ENCODE peak calls at places on chromosome 17, in eight cellular contexts. B is tibial nerve; H is CD4-positive, CD25-positive, alpha-beta regulatory T cell; A is SJCRH30; L is keratinocyte; K is adrenal gland; D is iPS DF 6.9; V is neuronal stem cell. I is an unnamed sample.

GRCh38 chr17:48552453-48553189 is 7.7 kb upstream of the HOXB2 start:
- DNase-seq in D (no peak), K (no peak), L (no peak), V (no peak), A (no peak), B (no peak), H (no peak), I (no peak)

GRCh38 chr17:17921192-17922082 is 50.8 kb downstream of the TOM1L2 start:
- DNase-seq in A (peak; percentile 95), H (no peak), D (no peak), V (peak; percentile 86), L (peak; percentile 83), K (peak; percentile 71), B (no peak), I (no peak)

GRCh38 chr17:45022655-45023339 is 28.6 kb downstream of the DCAKD start:
- DNase-seq in A (no peak), H (no peak), B (no peak), L (no peak), D (no peak), K (peak; percentile 78), V (no peak), I (no peak)

GRCh38 chr17:6506679-6507231 is 49.6 kb downstream of the PITPNM3 start:
- DNase-seq in L (peak; percentile 69), A (peak; percentile 16), B (no peak), D (no peak), H (no peak), V (no peak), K (no peak), I (peak; percentile 76)

GRCh38 chr17:7834554-7834890 is 505 bp downstream of the KDM6B start:
- DNase-seq in A (no peak), D (no peak), H (no peak), L (no peak), K (peak; percentile 84), V (peak; percentile 47), B (peak; percentile 63), I (peak; percentile 91)

GRCh38 chr17:54117452-54117851 is 294.7 kb downstream of the KIF2B start:
- DNase-seq in V (no peak), L (no peak), A (peak; percentile 19), B (no peak), D (no peak), K (no peak), H (no peak), I (no peak)

GRCh38 chr17:19368119-19368660 is 5.7 kb upstream of the B9D1 start:
- DNase-seq in B (no peak), K (no peak), V (no peak), A (no peak), L (no peak), D (no peak), H (no peak), I (no peak)

GRCh38 chr17:31608659-31609254 is 217.3 kb downstream of the RAB11FIP4 start:
- DNase-seq in K (no peak), L (no peak), H (no peak), A (no peak), V (no peak), B (no peak), D (no peak), I (no peak)

GRCh38 chr17:18315498-18316360 is 636 bp downstream of the SMCR8 start:
- DNase-seq in V (no peak), K (no peak), L (no peak), D (no peak), H (no peak), B (no peak), A (no peak), I (no peak)

GRCh38 chr17:15981208-15981607 is 18.3 kb downstream of the ZSWIM7 start:
- DNase-seq in H (no peak), V (no peak), A (no peak), B (no peak), D (no peak), L (no peak), K (no peak), I (no peak)

GRCh38 chr17:17685775-17686291 is 4.6 kb downstream of the RAI1 start:
- DNase-seq in A (no peak), K (peak; percentile 88), B (no peak), H (no peak), D (no peak), V (no peak), L (peak; percentile 71), I (peak; percentile 83)

GRCh38 chr17:57393368-57393767 is 137.0 kb downstream of the MSI2 start:
- DNase-seq in D (no peak), H (no peak), A (no peak), K (no peak), L (no peak), V (no peak), B (no peak), I (no peak)

DNA sequence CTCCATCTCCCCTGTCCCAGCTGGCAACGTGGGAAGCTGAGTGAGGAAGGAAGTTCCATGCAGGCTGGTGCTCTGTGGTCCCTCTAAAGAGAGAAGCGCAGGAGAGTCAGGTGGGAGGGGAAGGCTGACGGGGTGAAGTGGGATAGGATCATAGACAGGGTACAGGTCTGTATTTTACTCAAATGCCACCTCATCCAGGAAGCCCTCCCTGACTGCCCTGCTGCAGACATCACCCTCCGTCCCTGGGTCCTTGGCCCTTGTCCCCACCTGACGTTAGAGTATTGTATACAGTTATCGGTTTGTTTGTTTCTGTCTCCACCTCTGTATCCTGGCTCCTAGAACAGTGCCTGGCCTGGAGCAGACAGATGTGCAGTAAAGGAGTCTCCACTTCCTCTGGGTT is 11.7 kb downstream of the CANT1 start:
- DNase-seq in H (no peak), L (no peak), D (no peak), V (no peak), B (no peak), A (no peak), K (peak; percentile 48), I (no peak)
- H3K27ac ChIP-seq in H (no peak overlapping the region), L (peak overlapping the region; percentile 68), D (no peak overlapping the region), V (no peak overlapping the region), B (peak overlapping the region; percentile 66), A (no peak overlapping the region), K (peak overlapping the region; percentile 77), I (no peak overlapping the region)

DNA sequence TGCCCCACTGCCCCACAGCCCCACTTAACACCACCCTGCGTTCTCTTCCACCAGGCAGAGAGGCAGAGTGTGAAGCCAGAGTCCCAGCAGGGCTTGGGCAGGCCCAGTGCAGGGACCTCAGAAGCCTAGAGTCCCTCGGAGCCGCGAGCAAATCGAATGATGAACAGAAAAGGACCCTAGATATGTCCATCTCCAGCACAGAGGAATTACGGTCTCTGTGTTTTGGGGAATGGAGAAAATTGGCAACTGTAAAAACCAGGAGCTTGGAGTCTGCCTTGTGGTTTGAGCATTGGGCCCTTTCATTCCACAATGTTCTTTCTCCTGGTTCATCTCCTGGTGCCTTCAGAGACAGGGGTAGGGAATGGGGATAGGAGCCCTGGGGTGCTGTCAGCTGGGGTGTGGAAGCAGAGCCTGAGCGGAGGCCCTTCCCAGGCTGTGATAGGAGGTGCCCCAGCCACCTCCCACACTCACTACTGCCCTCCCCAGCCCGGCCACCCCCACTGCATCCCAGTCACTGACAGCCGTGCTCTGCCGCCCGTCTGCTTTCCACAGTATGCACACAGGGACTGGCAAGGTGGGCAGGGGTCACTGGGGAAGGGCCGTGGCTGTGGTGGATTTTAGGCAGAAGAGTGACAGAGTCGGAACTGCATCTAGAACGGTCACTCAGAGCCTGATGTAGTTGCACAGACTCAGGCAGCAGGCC is 26.7 kb downstream of the TBX4 start:
- DNase-seq in B (no peak), D (no peak), A (no peak), K (no peak), H (no peak), V (no peak), L (no peak), I (no peak)
- H3K4me3 ChIP-seq in B (no peak overlapping the region), D (no peak overlapping the region), A (no peak overlapping the region), K (no peak overlapping the region), H (no peak overlapping the region), V (no peak overlapping the region), L (no peak overlapping the region), I (no peak overlapping the region)

GRCh38 chr17:9643611-9644010 is 1.7 kb upstream of the USP43 start:
- DNase-seq in D (no peak), B (no peak), K (no peak), L (no peak), A (no peak), V (no peak), H (no peak), I (no peak)

GRCh38 chr17:9647014-9647413 is 1.7 kb downstream of the USP43 start:
- DNase-seq in A (no peak), L (no peak), B (no peak), V (peak; percentile 9), K (no peak), D (no peak), H (no peak), I (no peak)

GRCh38 chr17:9646556-9646905 is 1.2 kb downstream of the USP43 start:
- DNase-seq in L (no peak), B (no peak), V (peak; percentile 5), D (no peak), K (no peak), A (no peak), H (no peak), I (no peak)

GRCh38 chr17:9644910-9645751 is at the start of gene USP43:
- DNase-seq in L (no peak), D (no peak), K (no peak), V (peak; percentile 8), H (no peak), B (no peak), A (no peak), I (peak; percentile 87)

GRCh38 chr17:9645858-9646555 is 690 bp downstream of the USP43 start:
- DNase-seq in D (no peak), H (no peak), A (no peak), V (peak; percentile 27), K (peak; percentile 52), B (no peak), L (no peak), I (peak; percentile 89)
- H3K27ac ChIP-seq in D (no peak overlapping the region), H (no peak overlapping the region), A (no peak overlapping the region), V (no peak overlapping the region), K (no peak overlapping the region), B (no peak overlapping the region), L (peak overlapping the region; percentile 78), I (peak overlapping the region; percentile 76)

GRCh38 chr17:71724339-71724738 is 396.5 kb upstream of the SOX9 start:
- DNase-seq in V (no peak), A (no peak), D (no peak), B (no peak), K (no peak), L (no peak), H (no peak), I (no peak)

GRCh38 chr17:71727723-71728122 is 393.1 kb upstream of the SOX9 start:
- DNase-seq in V (no peak), A (no peak), L (no peak), B (no peak), K (no peak), H (no peak), D (no peak), I (no peak)

GRCh38 chr17:71727292-71727691 is 393.5 kb upstream of the SOX9 start:
- DNase-seq in H (no peak), A (no peak), L (no peak), K (no peak), D (no peak), B (no peak), V (no peak), I (no peak)

GRCh38 chr17:71726320-71726719 is 394.5 kb upstream of the SOX9 start:
- DNase-seq in D (no peak), H (no peak), A (no peak), V (no peak), B (no peak), L (no peak), K (no peak), I (no peak)
- H3K4me3 ChIP-seq in D (no peak overlapping the region), H (no peak overlapping the region), A (no peak overlapping the region), V (no peak overlapping the region), B (no peak overlapping the region), L (no peak overlapping the region), K (no peak overlapping the region), I (no peak overlapping the region)

GRCh38 chr17:78879679-78880186 is 23.3 kb downstream of the CEP295NL start:
- DNase-seq in L (no peak), A (peak; percentile 96), V (no peak), K (peak; percentile 80), B (peak; percentile 51), H (peak; percentile 35), D (no peak), I (peak; percentile 76)
- H3K27ac ChIP-seq in L (no peak overlapping the region), A (peak overlapping the region; percentile 43), V (peak overlapping the region; percentile 26), K (peak overlapping the region; percentile 92), B (peak overlapping the region; percentile 98), H (peak overlapping the region; percentile 47), D (no peak overlapping the region), I (peak overlapping the region; percentile 83)

I was measured in upper lobe of right lung.